ENCODE peak calls at places on chromosome 19, in six cellular contexts. M, G, F, D, H and C are unnamed samples.

GRCh38 chr19:8001995-8002849 is 3.2 kb downstream of the ELAVL1 start:
- DNase-seq in G (peak; percentile 11), H (peak; percentile 78), F (peak; percentile 86), D (peak; percentile 82), M (peak; percentile 88), C (peak; percentile 92)

GRCh38 chr19:289651-290538 is 1.3 kb downstream of the PLPP2 start:
- DNase-seq in D (no peak), M (peak; percentile 22), H (peak; percentile 92), F (no peak), G (no peak), C (no peak)

GRCh38 chr19:35557539-35558399 is 5.7 kb downstream of the ATP4A start:
- DNase-seq in F (no peak), H (peak; percentile 54), G (no peak), D (peak; percentile 55), M (peak; percentile 50), C (peak; percentile 98)

GRCh38 chr19:3135961-3136683 is at the start of gene GNA15:
- DNase-seq in H (no peak), D (no peak), M (no peak), G (no peak), F (no peak), C (no peak)

GRCh38 chr19:13699786-13700185 is 64.5 kb upstream of the MRI1 start:
- DNase-seq in F (no peak), M (no peak), G (no peak), D (no peak), H (no peak), C (no peak)

GRCh38 chr19:47353307-47353712 is 4.2 kb downstream of the DHX34 start:
- DNase-seq in H (peak; percentile 84), F (no peak), M (no peak), D (no peak), G (no peak), C (no peak)

GRCh38 chr19:6738726-6739389 is 622 bp upstream of the TRIP10 start:
- DNase-seq in F (peak; percentile 69), H (peak; percentile 50), D (no peak), M (no peak), G (no peak), C (peak; percentile 91)

GRCh38 chr19:46761418-46761831 is 15.2 kb upstream of the STRN4 start:
- DNase-seq in G (no peak), H (no peak), F (no peak), M (peak; percentile 54), D (no peak), C (no peak)

GRCh38 chr19:54518844-54519243 is 16.2 kb downstream of the LAIR2 start:
- DNase-seq in F (no peak), H (no peak), G (no peak), D (no peak), M (no peak), C (no peak)

GRCh38 chr19:8567522-8568172 is 9.6 kb downstream of the MYO1F start:
- DNase-seq in D (no peak), F (no peak), G (no peak), H (no peak), M (no peak), C (no peak)

GRCh38 chr19:41478875-41479756 is 36.2 kb downstream of the ERICH4 start:
- DNase-seq in D (no peak), M (no peak), H (no peak), G (no peak), F (no peak), C (no peak)

GRCh38 chr19:18423258-18424020 is 4.2 kb downstream of the SSBP4 start:
- DNase-seq in D (no peak), F (no peak), G (no peak), H (no peak), M (no peak), C (no peak)
- H3K4me1 ChIP-seq in D (peaks cover 67% of the 10 kb centered on the region), F (peaks cover 9% of the 10 kb centered on the region), G (peaks cover 11% of the 10 kb centered on the region), H (peaks cover 41% of the 10 kb centered on the region), M (peaks cover 33% of the 10 kb centered on the region), C (peaks cover 7% of the 10 kb centered on the region)

GRCh38 chr19:4365791-4366665 is 22.7 kb downstream of the MPND start:
- DNase-seq in M (no peak), F (no peak), D (no peak), G (no peak), H (no peak), C (no peak)

GRCh38 chr19:4367336-4367723 is 24.0 kb downstream of the MPND start:
- DNase-seq in D (no peak), M (no peak), G (no peak), H (no peak), F (no peak), C (no peak)

GRCh38 chr19:4366666-4367335 is 23.4 kb downstream of the MPND start:
- DNase-seq in M (no peak), H (no peak), F (no peak), D (no peak), G (no peak), C (no peak)

GRCh38 chr19:4363571-4364304 is 20.4 kb downstream of the MPND start:
- DNase-seq in F (no peak), G (no peak), D (no peak), H (no peak), M (no peak), C (no peak)

GRCh38 chr19:4365341-4365740 is 22.0 kb downstream of the MPND start:
- DNase-seq in H (no peak), F (no peak), D (no peak), M (no peak), G (no peak), C (no peak)
- H3K9me3 ChIP-seq in H (no peaks in the 10 kb centered on the region), F (no peaks in the 10 kb centered on the region), D (no peaks in the 10 kb centered on the region), M (no peaks in the 10 kb centered on the region), G (no peaks in the 10 kb centered on the region), C (no peaks in the 10 kb centered on the region)

GRCh38 chr19:43467730-43468129 is 2.3 kb upstream of the LYPD3 start:
- DNase-seq in D (no peak), H (no peak), G (no peak), F (no peak), M (peak; percentile 47), C (no peak)
- H3K4me1 ChIP-seq in D (peaks cover 60% of the 10 kb centered on the region), H (peaks cover 14% of the 10 kb centered on the region), G (peaks cover 6% of the 10 kb centered on the region), F (no peaks in the 10 kb centered on the region), M (peaks cover 20% of the 10 kb centered on the region), C (peaks cover 12% of the 10 kb centered on the region)

GRCh38 chr19:1580382-1580781 is 12.3 kb upstream of the MEX3D start:
- DNase-seq in G (no peak), F (no peak), H (no peak), M (no peak), D (no peak), C (no peak)

GRCh38 chr19:1579222-1579621 is 11.1 kb upstream of the MEX3D start:
- DNase-seq in F (no peak), H (no peak), M (no peak), D (no peak), G (no peak), C (no peak)

GRCh38 chr19:1582201-1582600 is 10.5 kb downstream of the MBD3 start:
- DNase-seq in H (no peak), F (no peak), G (no peak), M (no peak), D (no peak), C (no peak)

GRCh38 chr19:1577929-1578618 is 9.9 kb upstream of the MEX3D start:
- DNase-seq in H (no peak), F (no peak), D (no peak), G (no peak), M (no peak), C (no peak)

DNA sequence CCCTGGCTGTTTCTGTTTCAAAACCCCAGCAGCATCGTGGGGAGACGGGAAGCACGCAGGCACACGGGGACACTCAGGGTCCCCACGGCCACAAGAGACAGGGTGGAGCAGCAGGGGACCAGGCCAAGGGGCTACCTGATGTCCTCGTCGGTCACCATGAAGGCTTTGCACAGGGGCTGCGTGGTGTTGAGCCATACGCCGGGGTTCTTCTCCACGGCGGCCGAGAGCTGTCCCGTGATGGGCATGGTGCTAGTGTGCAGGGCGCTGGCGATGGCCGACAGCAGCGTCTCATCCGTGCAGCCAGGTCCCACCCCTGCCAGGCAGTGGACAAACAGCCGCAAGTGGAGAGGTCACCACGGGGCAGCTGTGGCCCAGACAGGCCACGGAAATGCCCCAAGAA is 11.7 kb downstream of the MBD3 start:
- DNase-seq in D (no peak), H (no peak), G (no peak), M (no peak), F (no peak), C (no peak)
- H3K9me3 ChIP-seq in D (no peaks in the 10 kb centered on the region), H (no peaks in the 10 kb centered on the region), G (no peaks in the 10 kb centered on the region), M (no peaks in the 10 kb centered on the region), F (no peaks in the 10 kb centered on the region), C (no peaks in the 10 kb centered on the region)

GRCh38 chr19:45346449-45346848 is 5.9 kb downstream of the KLC3 start:
- DNase-seq in F (no peak), M (no peak), D (no peak), G (no peak), H (peak; percentile 40), C (no peak)
- H3K4me1 ChIP-seq in F (no peaks in the 10 kb centered on the region), M (no peaks in the 10 kb centered on the region), D (no peaks in the 10 kb centered on the region), G (no peaks in the 10 kb centered on the region), H (no peaks in the 10 kb centered on the region), C (no peaks in the 10 kb centered on the region)